ENCODE peak calls at places on chromosomes 12 and 14, in seven cellular contexts. O is substantia nigra; U is HCT116; F is ACHN; M is K562; V is activated CD4-positive, alpha-beta T cell treated with anti-CD3 and anti-CD28 coated beads, Interleukin-2, amount 50 U/mL, for 1 hour; X is activated T-helper 1 cell treated with Interleukin-2 at 50 U/mL for 16 hours. D is an unnamed sample.
A peak's percentile ranks its signal among the peaks of the same experiment; 100 is the strongest.

GRCh38 chr14:95040723-95041476 is 116.4 kb downstream of the DICER1 start:
- DNase-seq in X (no peak), U (no peak), F (no peak), V (no peak), O (no peak), M (no peak), D (no peak)

GRCh38 chr14:81256289-81256960 is 35.7 kb upstream of the GTF2A1 start:
- DNase-seq in U (no peak), O (no peak), X (no peak), M (no peak), V (no peak), F (no peak), D (no peak)

GRCh38 chr14:102262894-102263462 is 42.0 kb downstream of the MOK start:
- DNase-seq in X (no peak), F (no peak), V (no peak), O (peak; percentile 20), M (no peak), U (peak; percentile 29), D (no peak)

GRCh38 chr14:45068396-45068795 is 15.5 kb upstream of the PRPF39 start:
- DNase-seq in M (no peak), X (no peak), U (no peak), V (no peak), O (no peak), F (no peak), D (no peak)

GRCh38 chr14:61362072-61362750 is 40.8 kb downstream of the PRKCH start:
- DNase-seq in U (no peak), V (no peak), O (no peak), M (no peak), F (peak; percentile 26), X (no peak), D (no peak)

GRCh38 chr12:107631715-107632114 is 53.9 kb upstream of the PWP1 start:
- DNase-seq in M (no peak), O (no peak), X (no peak), U (peak; percentile 15), F (no peak), V (no peak), D (no peak)

GRCh38 chr12:95577820-95578219 is 26.5 kb upstream of the USP44 start:
- DNase-seq in V (no peak), F (no peak), M (no peak), X (no peak), O (no peak), U (no peak), D (no peak)

GRCh38 chr14:99518441-99519346 is 37.5 kb downstream of the CCNK start:
- DNase-seq in O (peak; percentile 76), X (peak; percentile 67), F (peak; percentile 53), M (peak; percentile 76), V (peak; percentile 85), U (peak; percentile 23), D (peak; percentile 42)

GRCh38 chr14:36515896-36516718 is 3.9 kb downstream of the NKX2-1 start:
- DNase-seq in X (no peak), M (no peak), U (no peak), V (no peak), F (no peak), O (no peak), D (no peak)

GRCh38 chr14:96631621-96632362 is 129.6 kb downstream of the PAPOLA start:
- DNase-seq in F (no peak), U (no peak), O (no peak), X (no peak), M (peak; percentile 43), V (no peak), D (no peak)

GRCh38 chr12:116028619-116029018 is 248.9 kb downstream of the MED13L start:
- DNase-seq in M (no peak), V (no peak), F (no peak), X (no peak), O (no peak), U (no peak), D (no peak)

GRCh38 chr14:65751510-65751909 is 339.0 kb downstream of the FUT8 start:
- DNase-seq in X (no peak), F (no peak), M (no peak), V (no peak), U (no peak), O (no peak), D (no peak)

GRCh38 chr14:105378199-105378598 is 20.1 kb upstream of the TEX22 start:
- DNase-seq in V (no peak), U (no peak), M (peak; percentile 56), O (no peak), X (no peak), F (no peak), D (no peak)

GRCh38 chr12:5648692-5649338 is 216.9 kb downstream of the NTF3 start:
- DNase-seq in F (peak; percentile 70), V (no peak), O (no peak), U (peak; percentile 4), M (peak; percentile 7), X (no peak), D (no peak)

GRCh38 chr12:24742378-24742777 is 206.5 kb downstream of the BCAT1 start:
- DNase-seq in F (no peak), M (no peak), O (peak; percentile 5), V (no peak), U (no peak), X (no peak), D (no peak)

GRCh38 chr12:122022393-122023338 is 982 bp downstream of the BCL7A start:
- DNase-seq in O (peak; percentile 49), F (peak; percentile 49), X (peak; percentile 8), M (peak; percentile 70), V (peak; percentile 31), U (no peak), D (no peak)

GRCh38 chr14:61477845-61478438 is 156.6 kb downstream of the PRKCH start:
- DNase-seq in V (no peak), X (no peak), F (peak; percentile 33), U (peak; percentile 40), M (no peak), O (no peak), D (no peak)

GRCh38 chr14:66249544-66249943 is 236.6 kb upstream of the CCDC196 start:
- DNase-seq in U (no peak), F (no peak), M (no peak), X (no peak), V (no peak), O (no peak), D (no peak)

GRCh38 chr12:113818833-113819232 is 147.3 kb downstream of the RBM19 start:
- DNase-seq in V (no peak), M (peak; percentile 59), U (no peak), O (no peak), X (no peak), F (peak; percentile 41), D (no peak)

D was measured in Panc1.